ENCODE peak calls at places on chromosomes 4 and X, in five cellular contexts. O is C1 segment of cervical spinal cord; E is stimulated activated naive CD4-positive, alpha-beta T cell; G is AG10803; Z is naive thymus-derived CD8-positive, alpha-beta T cell. C is an unnamed sample.

GRCh38 chr4:180539284-180539683 is 1703.9 kb upstream of the TENM3 start:
- DNase-seq in O (no peak), E (no peak), G (no peak), Z (no peak), C (no peak)

GRCh38 chrX:148537556-148538182 is 37.3 kb downstream of the AFF2 start:
- DNase-seq in O (no peak), E (no peak), G (no peak), Z (no peak), C (no peak)

GRCh38 chr4:137968956-137969709 is 273.0 kb downstream of the SLC7A11 start:
- DNase-seq in O (no peak), E (no peak), G (peak), Z (no peak), C (no peak)

GRCh38 chr4:165580379-165580905 is 201.6 kb downstream of the CPE start:
- DNase-seq in O (no peak), E (no peak), G (peak), Z (no peak), C (peak)

GRCh38 chr4:105155426-105155825 is 8.8 kb downstream of the TET2 start:
- DNase-seq in O (no peak), E (no peak), G (peak), Z (no peak), C (no peak)

GRCh38 chr4:102730968-102731533 is 29.7 kb downstream of the MANBA start:
- DNase-seq in O (no peak), E (no peak), G (no peak), Z (no peak), C (no peak)

GRCh38 chrX:110341189-110342035 is 17.2 kb upstream of the RTL9 start:
- DNase-seq in O (no peak), E (no peak), G (peak), Z (no peak), C (peak)

GRCh38 chrX:108022491-108023089 is 22.3 kb upstream of the VSIG1 start:
- DNase-seq in O (no peak), E (no peak), G (no peak), Z (no peak), C (no peak)

GRCh38 chr4:95985051-95985450 is 145.2 kb downstream of the PDHA2 start:
- DNase-seq in O (no peak), E (no peak), G (no peak), Z (no peak), C (no peak)

GRCh38 chr4:40289366-40290188 is 45.6 kb upstream of the CHRNA9 start:
- DNase-seq in O (no peak), E (peak), G (no peak), Z (peak), C (no peak)

GRCh38 chr4:55386073-55386472 is 9.7 kb upstream of the TMEM165 start:
- DNase-seq in O (no peak), E (no peak), G (peak), Z (no peak), C (peak)

GRCh38 chr4:73698217-73698616 is 42.2 kb upstream of the CXCL8 start:
- DNase-seq in O (no peak), E (no peak), G (peak), Z (no peak), C (no peak)

GRCh38 chrX:34578237-34578636 is 78.8 kb downstream of the TMEM47 start:
- DNase-seq in O (no peak), E (no peak), G (peak), Z (no peak), C (peak)

GRCh38 chr4:56803473-56803872 is 18.0 kb downstream of the SPINK2 start:
- DNase-seq in O (no peak), E (no peak), G (no peak), Z (no peak), C (peak)

GRCh38 chrX:1727531-1728027 is 112.7 kb downstream of the ASMT start:
- DNase-seq in O (no peak), E (no peak), G (peak), Z (no peak), C (no peak)

GRCh38 chr4:13633671-13634070 is 6.1 kb upstream of the BOD1L1 start:
- DNase-seq in O (no peak), E (no peak), G (peak), Z (no peak), C (peak)

GRCh38 chr4:101961144-101961543 is 170.6 kb downstream of the BANK1 start:
- DNase-seq in O (no peak), E (no peak), G (peak), Z (no peak), C (no peak)

GRCh38 chr4:8593268-8594096 is 917 bp downstream of the CPZ start:
- DNase-seq in O (no peak), E (no peak), G (no peak), Z (no peak), C (peak)

GRCh38 chrX:20664774-20665173 is 398.1 kb upstream of the RPS6KA3 start:
- DNase-seq in O (no peak), E (no peak), G (no peak), Z (no peak), C (no peak)

GRCh38 chrX:45788315-45788714 is 587.6 kb upstream of the DIPK2B start:
- DNase-seq in O (no peak), E (no peak), G (no peak), Z (no peak), C (no peak)

GRCh38 chr4:7708981-7709380 is 230.7 kb downstream of the AFAP1 start:
- DNase-seq in O (no peak), E (no peak), G (no peak), Z (no peak), C (no peak)

GRCh38 chr4:89753601-89754066 is 83.3 kb downstream of the SNCA start:
- DNase-seq in O (no peak), E (no peak), G (peak), Z (no peak), C (peak)

GRCh38 chr4:147192679-147193078 is 247.0 kb upstream of the TTC29 start:
- DNase-seq in O (no peak), E (no peak), G (no peak), Z (no peak), C (no peak)

C was measured in fibroblast of villous mesenchyme.